ENCODE peak calls at places on chromosome 2, in nine cellular contexts. T is neural progenitor cell, E is HCT116, G is PC-3, R is SK-N-SH, W is GM23248, S is hepatocyte, J is GM23338, Y is OCI-LY7. P is an unnamed sample.

GRCh38 chr2:127857494-127857818 is 499 bp downstream of the POLR2D start:
- DNase-seq in T (peak), E (no peak), G (no peak), R (peak), W (no peak), S (peak), J (peak), Y (peak), P (peak)

GRCh38 chr2:54551123-54551756 is 95.1 kb downstream of the SPTBN1 start:
- DNase-seq in T (peak), E (no peak), G (no peak), R (no peak), W (no peak), S (no peak), J (peak), Y (peak), P (peak)

GRCh38 chr2:167570370-167570769 is 677.0 kb downstream of the STK39 start:
- DNase-seq in T (no peak), E (no peak), G (no peak), R (no peak), W (no peak), S (no peak), J (no peak), Y (no peak), P (no peak)

GRCh38 chr2:172836386-172837200 is 100.9 kb downstream of the RAPGEF4 start:
- DNase-seq in T (no peak), E (peak), G (peak), R (no peak), W (peak), S (no peak), J (no peak), Y (no peak), P (no peak)

GRCh38 chr2:69989017-69989416 is 27.6 kb upstream of the ASPRV1 start:
- DNase-seq in T (no peak), E (no peak), G (peak), R (no peak), W (no peak), S (no peak), J (no peak), Y (no peak), P (no peak)

GRCh38 chr2:176613358-176614032 is 344.3 kb downstream of the MTX2 start:
- DNase-seq in T (no peak), E (no peak), G (peak), R (no peak), W (peak), S (peak), J (no peak), Y (no peak), P (no peak)

GRCh38 chr2:191560594-191560993 is 117.3 kb upstream of the NABP1 start:
- DNase-seq in T (no peak), E (no peak), G (no peak), R (no peak), W (no peak), S (no peak), J (no peak), Y (no peak), P (no peak)

GRCh38 chr2:69089244-69089643 is 76.3 kb downstream of the ANTXR1 start:
- DNase-seq in T (no peak), E (no peak), G (no peak), R (no peak), W (peak), S (no peak), J (no peak), Y (no peak), P (no peak)

GRCh38 chr2:38439807-38440300 is 62.8 kb upstream of the ATL2 start:
- DNase-seq in T (no peak), E (no peak), G (no peak), R (no peak), W (no peak), S (no peak), J (no peak), Y (no peak), P (no peak)

GRCh38 chr2:128467321-128467901 is 148.7 kb upstream of the HS6ST1 start:
- DNase-seq in T (peak), E (no peak), G (no peak), R (no peak), W (peak), S (no peak), J (no peak), Y (no peak), P (no peak)

GRCh38 chr2:73293534-73294171 is at the start of gene EGR4:
- DNase-seq in T (peak), E (peak), G (peak), R (peak), W (peak), S (peak), J (peak), Y (peak), P (peak)

GRCh38 chr2:45797451-45798230 is 146.2 kb downstream of the PRKCE start:
- DNase-seq in T (peak), E (no peak), G (no peak), R (no peak), W (peak), S (no peak), J (peak), Y (no peak), P (no peak)

GRCh38 chr2:170571612-170572011 is 143.5 kb upstream of the SP5 start:
- DNase-seq in T (no peak), E (no peak), G (no peak), R (no peak), W (peak), S (no peak), J (no peak), Y (no peak), P (no peak)

GRCh38 chr2:119629323-119629825 is 49.6 kb upstream of the TMEM177 start:
- DNase-seq in T (no peak), E (no peak), G (no peak), R (no peak), W (no peak), S (no peak), J (peak), Y (no peak), P (no peak)

GRCh38 chr2:113080134-113080533 is 12.4 kb downstream of the IL1F10 start:
- DNase-seq in T (peak), E (peak), G (peak), R (peak), W (peak), S (peak), J (peak), Y (peak), P (peak)

GRCh38 chr2:67516899-67517530 is 119.9 kb downstream of the ETAA1 start:
- DNase-seq in T (no peak), E (no peak), G (no peak), R (no peak), W (peak), S (no peak), J (no peak), Y (no peak), P (no peak)

GRCh38 chr2:219178377-219179175 is 501 bp downstream of the RETREG2 start:
- DNase-seq in T (peak), E (no peak), G (peak), R (peak), W (peak), S (peak), J (peak), Y (peak), P (peak)

GRCh38 chr2:18232731-18233438 is 327.6 kb downstream of the RDH14 start:
- DNase-seq in T (no peak), E (no peak), G (peak), R (no peak), W (peak), S (no peak), J (no peak), Y (no peak), P (no peak)

GRCh38 chr2:45690223-45690622 is 38.7 kb downstream of the PRKCE start:
- DNase-seq in T (no peak), E (no peak), G (no peak), R (no peak), W (no peak), S (no peak), J (no peak), Y (no peak), P (no peak)

GRCh38 chr2:65278450-65279030 is 50.9 kb downstream of the ACTR2 start:
- DNase-seq in T (no peak), E (no peak), G (no peak), R (no peak), W (no peak), S (no peak), J (no peak), Y (no peak), P (no peak)

GRCh38 chr2:117933884-117934354 is 80.0 kb downstream of the CCDC93 start:
- DNase-seq in T (no peak), E (no peak), G (peak), R (no peak), W (no peak), S (no peak), J (peak), Y (no peak), P (no peak)

GRCh38 chr2:45554764-45555163 is 56.3 kb downstream of the SRBD1 start:
- DNase-seq in T (no peak), E (no peak), G (peak), R (no peak), W (peak), S (no peak), J (no peak), Y (no peak), P (peak)

GRCh38 chr2:20349457-20350034 is 1.1 kb downstream of the PUM2 start:
- DNase-seq in T (no peak), E (no peak), G (peak), R (no peak), W (peak), S (no peak), J (no peak), Y (peak), P (peak)

GRCh38 chr2:230924470-230925341 is at the start of gene GPR55:
- DNase-seq in T (peak), E (no peak), G (no peak), R (no peak), W (no peak), S (no peak), J (peak), Y (peak), P (no peak)

GRCh38 chr2:205700331-205701132 is 18.2 kb downstream of the NRP2 start:
- DNase-seq in T (peak), E (no peak), G (peak), R (no peak), W (peak), S (peak), J (no peak), Y (peak), P (no peak)

GRCh38 chr2:85042330-85042729 is 71.4 kb downstream of the KCMF1 start:
- DNase-seq in T (no peak), E (no peak), G (no peak), R (no peak), W (no peak), S (no peak), J (no peak), Y (no peak), P (no peak)

GRCh38 chr2:56034258-56034657 is 110.7 kb upstream of the EFEMP1 start:
- DNase-seq in T (no peak), E (no peak), G (peak), R (no peak), W (peak), S (no peak), J (no peak), Y (no peak), P (no peak)

DNA sequence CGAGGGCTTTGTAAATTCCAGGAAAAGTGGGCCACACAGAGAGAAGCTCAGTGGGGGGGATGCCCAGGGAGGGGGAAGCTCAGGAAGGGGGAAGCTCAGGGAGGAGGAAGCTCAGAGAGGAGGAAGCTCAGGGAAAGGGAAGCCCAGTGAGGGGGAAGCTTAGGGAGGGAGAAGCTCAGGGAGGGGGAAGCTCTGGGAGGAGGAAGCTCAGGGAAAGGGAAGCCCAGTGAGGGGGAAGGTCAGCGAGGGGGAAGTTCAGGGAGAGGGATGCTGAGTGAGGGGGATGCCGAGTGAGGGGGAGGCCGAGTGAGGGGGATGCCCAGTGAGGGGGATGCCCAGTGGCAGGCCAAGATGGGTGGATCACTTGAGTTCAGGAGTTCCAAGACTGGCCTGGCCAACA is 821 bp upstream of the CHRNG start:
- DNase-seq in T (no peak), E (no peak), G (no peak), R (no peak), W (no peak), S (no peak), J (no peak), Y (no peak), P (no peak)
- TF ChIP-seq EZH2phosphoT487 in T (no peak), E (no peak), G (no peak), R (no peak), W (no peak), S (no peak), J (no peak), Y (no peak), P (no peak)

DNA sequence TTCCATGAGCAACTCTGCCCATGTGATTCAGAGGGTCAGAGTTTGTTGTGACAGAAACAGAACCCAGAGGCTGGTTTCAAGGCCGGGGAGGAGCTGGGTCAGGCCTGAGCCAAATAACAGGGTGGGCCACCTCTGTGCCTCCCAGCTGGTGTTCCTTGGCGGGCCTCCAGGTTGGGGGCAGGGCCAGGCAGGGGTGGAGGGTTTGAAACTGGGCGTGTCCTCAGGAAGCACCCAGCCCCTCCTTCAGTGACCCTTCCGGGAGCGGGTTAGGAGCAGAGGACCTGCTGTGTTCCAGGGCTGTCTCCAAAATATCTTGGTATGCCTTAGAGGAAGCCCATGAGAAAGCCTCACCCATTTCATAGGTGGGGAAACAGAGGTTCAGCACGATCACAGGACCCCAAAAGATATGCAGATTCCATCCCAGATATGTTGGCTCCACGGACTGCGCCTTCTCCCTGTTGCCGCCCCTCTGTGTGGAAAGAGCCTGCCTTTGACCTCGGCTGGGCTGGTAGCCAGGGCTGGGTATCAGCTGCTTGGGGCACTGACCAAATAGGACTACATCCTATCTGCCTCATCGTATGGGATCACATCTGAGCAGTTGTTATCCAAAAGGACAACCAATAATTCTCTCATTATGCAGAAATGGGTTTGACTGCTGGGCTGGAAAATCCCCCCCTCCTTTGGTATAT is 74.8 kb upstream of the GLI2 start:
- DNase-seq in T (no peak), E (no peak), G (no peak), R (no peak), W (no peak), S (no peak), J (no peak), Y (no peak), P (no peak)
- TF ChIP-seq EZH2phosphoT487 in T (no peak), E (no peak), G (no peak), R (no peak), W (no peak), S (no peak), J (no peak), Y (no peak), P (no peak)

GRCh38 chr2:27627963-27628766 is 647 bp downstream of the CCDC121 start:
- DNase-seq in T (peak), E (peak), G (peak), R (no peak), W (peak), S (peak), J (peak), Y (peak), P (no peak)
- TF ChIP-seq EZH2phosphoT487 in T (no peak), E (no peak), G (no peak), R (no peak), W (no peak), S (no peak), J (no peak), Y (no peak), P (no peak)

DNA sequence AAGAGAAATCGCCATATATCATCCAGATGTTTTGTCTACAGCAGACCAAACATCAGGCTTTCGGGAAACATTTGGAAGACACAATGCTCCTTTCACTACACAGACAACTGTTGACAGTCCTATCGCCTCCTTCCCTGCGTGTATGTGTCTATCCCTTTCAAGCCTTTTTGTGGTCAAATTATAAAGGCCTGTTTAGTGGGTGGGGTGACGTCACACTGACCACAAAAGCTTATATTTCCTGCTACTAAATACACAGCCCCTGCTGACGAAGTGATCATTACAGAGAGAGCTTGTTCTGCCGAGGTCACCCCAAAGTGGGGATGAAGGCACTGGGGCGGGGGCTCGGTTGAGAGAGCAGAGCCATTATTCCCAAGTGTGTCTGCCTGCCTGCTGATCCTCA is 302.7 kb upstream of the TNP1 start:
- DNase-seq in T (peak), E (peak), G (peak), R (no peak), W (peak), S (peak), J (no peak), Y (no peak), P (peak)
- TF ChIP-seq EZH2phosphoT487 in T (no peak), E (no peak), G (no peak), R (no peak), W (peak), S (no peak), J (no peak), Y (no peak), P (no peak)

GRCh38 chr2:237625777-237626176 is 1.6 kb upstream of the LRRFIP1 start:
- DNase-seq in T (no peak), E (no peak), G (no peak), R (no peak), W (no peak), S (no peak), J (no peak), Y (peak), P (peak)

GRCh38 chr2:237627463-237628321 is at the start of gene LRRFIP1:
- DNase-seq in T (peak), E (no peak), G (peak), R (peak), W (peak), S (peak), J (peak), Y (no peak), P (no peak)

GRCh38 chr2:237628482-237629187 is 1.2 kb downstream of the LRRFIP1 start:
- DNase-seq in T (no peak), E (no peak), G (no peak), R (no peak), W (no peak), S (no peak), J (no peak), Y (no peak), P (no peak)

GRCh38 chr2:237625216-237625705 is 2.1 kb upstream of the LRRFIP1 start:
- DNase-seq in T (no peak), E (no peak), G (no peak), R (no peak), W (no peak), S (no peak), J (no peak), Y (no peak), P (no peak)

DNA sequence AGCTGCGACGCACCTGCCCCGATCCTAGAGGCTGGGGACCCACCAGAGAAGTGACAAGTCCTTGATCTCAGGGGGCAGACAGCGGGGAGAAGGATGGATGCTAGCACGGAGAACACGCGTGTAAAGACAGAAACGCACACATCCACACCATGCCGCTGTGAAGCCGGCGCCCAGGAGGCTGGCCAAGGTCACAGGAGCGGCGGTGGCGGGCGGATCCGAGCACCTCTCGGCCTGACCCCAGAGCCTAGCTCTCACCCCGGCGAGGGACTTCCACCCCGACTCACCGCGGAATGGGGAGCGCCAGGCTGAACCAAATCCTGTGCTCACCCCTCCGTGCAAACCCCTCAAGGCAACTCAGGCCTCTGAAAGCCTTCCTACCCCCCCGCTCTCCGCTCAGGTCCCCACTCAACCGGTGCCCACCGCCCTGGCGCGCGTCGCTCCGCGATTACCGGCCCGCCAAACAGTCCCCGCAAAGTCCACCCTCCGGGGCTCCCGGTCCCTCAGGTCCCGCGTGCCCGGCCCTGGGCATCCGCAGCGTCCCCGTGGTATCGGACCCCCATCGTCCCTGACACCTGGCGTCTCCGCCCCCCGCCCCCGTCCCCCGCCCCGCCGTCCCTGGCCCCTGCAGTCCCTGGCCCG is 455 bp upstream of the LRRFIP1 start:
- DNase-seq in T (peak), E (no peak), G (no peak), R (no peak), W (peak), S (no peak), J (peak), Y (no peak), P (no peak)
- TF ChIP-seq EZH2phosphoT487 in T (peak), E (no peak), G (no peak), R (no peak), W (no peak), S (no peak), J (no peak), Y (no peak), P (no peak)

DNA sequence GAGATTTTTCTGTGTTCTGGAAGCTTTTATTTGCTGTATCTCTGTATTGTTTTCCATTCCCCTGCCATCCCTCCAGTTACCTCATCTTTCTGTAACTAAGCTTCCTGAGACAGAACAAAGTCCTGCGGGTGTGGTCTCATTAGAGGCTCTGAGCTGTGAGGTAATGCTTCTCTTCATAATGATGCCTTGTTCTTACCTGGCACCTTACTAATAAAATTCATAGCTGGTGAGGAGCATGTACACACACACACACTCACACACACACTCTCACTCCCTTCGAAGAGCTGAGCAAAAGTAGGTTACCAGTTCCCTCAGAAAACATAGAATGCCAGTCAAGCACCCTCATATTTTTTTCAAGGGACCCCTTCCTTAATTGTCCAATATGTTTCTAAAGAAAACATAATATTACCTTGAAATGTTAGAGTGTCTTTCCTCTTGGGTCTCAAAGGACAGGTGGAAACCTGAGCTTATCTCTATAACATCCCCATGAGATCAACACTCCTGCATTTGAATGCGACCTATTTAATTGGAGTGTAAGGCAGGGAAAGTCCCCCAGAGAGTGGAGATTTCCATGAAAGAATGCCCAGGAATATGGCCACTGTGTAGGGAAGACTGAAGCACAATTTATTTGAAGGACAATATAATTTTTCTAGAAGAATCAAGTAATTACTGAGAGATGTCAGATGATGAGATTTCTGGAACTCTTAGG is 161.6 kb upstream of the NCK2 start:
- DNase-seq in T (no peak), E (no peak), G (no peak), R (no peak), W (no peak), S (peak), J (no peak), Y (no peak), P (no peak)
- TF ChIP-seq EZH2phosphoT487 in T (no peak), E (no peak), G (no peak), R (no peak), W (no peak), S (no peak), J (no peak), Y (no peak), P (no peak)

P was measured in MM.1S.